ENCODE peak calls at places on chromosomes 1 and 21, in eight cellular contexts. R, W, C, Q, S, A, P and I are unnamed samples.

GRCh38 chr1:51962486-51963356 is 27.8 kb downstream of the RAB3B start:
- DNase-seq in A (no peak), S (no peak), W (no peak), Q (no peak), C (no peak), R (no peak), P (no peak), I (no peak)

GRCh38 chr1:160720366-160720765 is 8.7 kb upstream of the CD48 start:
- DNase-seq in S (no peak), Q (no peak), C (no peak), A (no peak), P (no peak), R (no peak), W (no peak), I (no peak)

GRCh38 chr1:27993241-27993640 is 33.5 kb downstream of the XKR8 start:
- DNase-seq in C (no peak), R (no peak), P (no peak), S (no peak), Q (no peak), A (no peak), W (no peak), I (no peak)

GRCh38 chr1:55038552-55038838 is 853 bp upstream of the PCSK9 start:
- DNase-seq in Q (no peak), P (no peak), S (no peak), C (no peak), W (no peak), A (no peak), R (no peak), I (no peak)

GRCh38 chr1:181612100-181612499 is 128.8 kb downstream of the CACNA1E start:
- DNase-seq in W (no peak), A (no peak), Q (no peak), C (no peak), R (no peak), S (no peak), P (no peak), I (no peak)

GRCh38 chr1:25904942-25905679 is 1.1 kb downstream of the STMN1 start:
- DNase-seq in Q (no peak), C (peak; percentile 94), W (peak; percentile 95), A (peak; percentile 97), R (peak; percentile 84), P (peak; percentile 98), S (no peak), I (peak; percentile 97)

GRCh38 chr1:32695098-32695904 is 7.3 kb downstream of the SYNC start:
- DNase-seq in P (peak; percentile 43), C (no peak), A (peak; percentile 89), W (peak; percentile 72), Q (peak; percentile 51), S (no peak), R (peak; percentile 39), I (no peak)

GRCh38 chr1:212566522-212567479 is 41.8 kb upstream of the ATF3 start:
- DNase-seq in R (no peak), S (no peak), A (no peak), Q (no peak), W (peak; percentile 78), C (peak; percentile 46), P (no peak), I (peak; percentile 89)

GRCh38 chr1:180482425-180483275 is 19.7 kb downstream of the ACBD6 start:
- DNase-seq in Q (no peak), P (no peak), S (no peak), A (no peak), W (peak; percentile 73), C (no peak), R (peak; percentile 56), I (peak; percentile 48)

GRCh38 chr1:54800899-54801759 is at the start of gene TTC22:
- DNase-seq in W (no peak), A (peak; percentile 88), Q (no peak), S (no peak), R (no peak), C (peak; percentile 75), P (peak; percentile 44), I (peak; percentile 89)

GRCh38 chr1:1068374-1069060 is 5.6 kb downstream of the RNF223 start:
- DNase-seq in S (no peak), P (no peak), A (peak; percentile 89), Q (peak; percentile 52), C (peak; percentile 81), W (no peak), R (no peak), I (peak; percentile 86)

GRCh38 chr1:209850342-209850979 is 22.7 kb downstream of the UTP25 start:
- DNase-seq in W (peak; percentile 85), A (no peak), R (peak; percentile 95), P (no peak), C (peak; percentile 67), Q (peak; percentile 54), S (peak; percentile 77), I (peak; percentile 68)

GRCh38 chr21:30234643-30235042 is 18.7 kb upstream of the CLDN8 start:
- DNase-seq in A (no peak), P (no peak), C (no peak), S (no peak), R (peak; percentile 26), W (no peak), Q (no peak), I (no peak)

GRCh38 chr1:32549601-32550000 is 10.4 kb downstream of the ZBTB8A start:
- DNase-seq in W (no peak), S (no peak), A (no peak), P (no peak), R (no peak), Q (no peak), C (no peak), I (no peak)

GRCh38 chr1:180501865-180502360 is 464 bp downstream of the ACBD6 start:
- DNase-seq in R (no peak), C (no peak), W (no peak), A (no peak), Q (peak; percentile 52), S (no peak), P (no peak), I (peak; percentile 79)

GRCh38 chr1:62832276-62832675 is 48.3 kb downstream of the ATG4C start:
- DNase-seq in A (no peak), C (no peak), W (no peak), R (no peak), Q (no peak), S (no peak), P (no peak), I (no peak)

GRCh38 chr1:31482478-31483011 is 69.5 kb downstream of the SERINC2 start:
- DNase-seq in S (no peak), P (no peak), Q (no peak), C (no peak), W (no peak), A (no peak), R (no peak), I (no peak)

GRCh38 chr1:5493708-5494390 is 498.4 kb downstream of the NPHP4 start:
- DNase-seq in Q (no peak), W (no peak), R (no peak), C (no peak), A (no peak), P (no peak), S (no peak), I (no peak)

GRCh38 chr21:43269461-43269860 is 100.7 kb downstream of the CRYAA start:
- DNase-seq in A (peak; percentile 62), R (no peak), S (no peak), Q (no peak), P (no peak), C (no peak), W (no peak), I (peak; percentile 61)

GRCh38 chr1:245810789-245811337 is 656.1 kb downstream of the KIF26B start:
- DNase-seq in Q (no peak), W (no peak), S (no peak), P (no peak), R (no peak), C (no peak), A (no peak), I (peak; percentile 27)

GRCh38 chr1:42846257-42847110 is at the start of gene ZNF691:
- DNase-seq in S (peak; percentile 84), Q (peak; percentile 95), P (peak; percentile 91), A (peak; percentile 97), W (peak; percentile 98), R (peak; percentile 99), C (peak; percentile 90), I (peak; percentile 93)
- TF ChIP-seq CTCF in S (peak; percentile 74), Q (peak; percentile 47), P (peak; percentile 53), A (peak; percentile 41), W (peak; percentile 64), R (peak; percentile 69), C (peak; percentile 16), I (peak; percentile 17)

GRCh38 chr1:79353224-79353623 is 346.7 kb upstream of the ADGRL4 start:
- DNase-seq in Q (peak; percentile 55), A (no peak), C (no peak), R (peak; percentile 79), W (peak; percentile 65), S (peak; percentile 9), P (no peak), I (peak; percentile 8)
- TF ChIP-seq CTCF in Q (peak; percentile 68), A (peak; percentile 27), C (no peak), R (peak; percentile 65), W (peak; percentile 55), S (peak; percentile 29), P (no peak), I (no peak)

DNA sequence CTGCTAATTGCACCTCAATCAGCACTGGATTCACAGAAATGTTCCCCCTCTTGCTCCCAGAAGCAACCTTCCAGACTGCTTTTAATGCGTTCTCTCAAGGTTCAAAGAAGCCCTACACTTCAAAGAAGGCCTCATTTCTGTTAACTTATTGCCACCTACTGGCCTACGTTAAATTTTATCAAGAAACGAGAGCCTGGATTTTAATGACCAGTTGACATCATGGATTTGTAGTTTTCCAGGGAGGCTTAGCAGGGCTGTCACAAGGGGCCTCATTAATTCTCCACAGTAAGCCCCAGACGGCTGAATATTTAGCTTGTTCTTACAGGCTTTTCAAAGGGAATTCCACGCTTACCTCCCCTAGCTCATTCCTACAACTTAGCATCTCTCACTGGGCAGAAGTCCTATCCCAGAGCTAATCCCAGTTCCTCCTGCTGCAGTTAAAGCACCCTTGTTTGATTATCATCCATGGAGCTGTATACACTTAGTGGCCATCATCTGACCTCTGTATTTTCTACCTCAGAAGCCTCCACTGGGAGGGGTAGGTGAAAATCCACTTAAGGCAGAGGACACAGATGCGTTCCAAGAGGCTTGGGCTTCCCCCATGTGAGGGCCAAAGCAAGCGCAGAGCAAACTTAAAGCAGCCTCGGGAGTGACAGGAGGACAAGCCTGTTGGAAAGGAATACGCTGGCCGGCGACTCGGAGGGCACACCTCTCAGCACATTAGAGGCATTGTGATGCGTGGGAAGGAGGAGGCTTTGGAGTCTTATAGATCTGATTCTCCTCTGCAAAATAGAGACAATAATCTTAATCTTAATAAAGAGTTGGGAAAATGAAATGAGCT is 32.2 kb upstream of the CYP4X1 start:
- DNase-seq in P (no peak), A (no peak), S (no peak), W (peak; percentile 5), C (no peak), R (no peak), Q (peak; percentile 15), I (no peak)
- TF ChIP-seq CTCF in P (no peak), A (peak; percentile 51), S (no peak), W (no peak), C (no peak), R (no peak), Q (peak; percentile 53), I (no peak)

DNA sequence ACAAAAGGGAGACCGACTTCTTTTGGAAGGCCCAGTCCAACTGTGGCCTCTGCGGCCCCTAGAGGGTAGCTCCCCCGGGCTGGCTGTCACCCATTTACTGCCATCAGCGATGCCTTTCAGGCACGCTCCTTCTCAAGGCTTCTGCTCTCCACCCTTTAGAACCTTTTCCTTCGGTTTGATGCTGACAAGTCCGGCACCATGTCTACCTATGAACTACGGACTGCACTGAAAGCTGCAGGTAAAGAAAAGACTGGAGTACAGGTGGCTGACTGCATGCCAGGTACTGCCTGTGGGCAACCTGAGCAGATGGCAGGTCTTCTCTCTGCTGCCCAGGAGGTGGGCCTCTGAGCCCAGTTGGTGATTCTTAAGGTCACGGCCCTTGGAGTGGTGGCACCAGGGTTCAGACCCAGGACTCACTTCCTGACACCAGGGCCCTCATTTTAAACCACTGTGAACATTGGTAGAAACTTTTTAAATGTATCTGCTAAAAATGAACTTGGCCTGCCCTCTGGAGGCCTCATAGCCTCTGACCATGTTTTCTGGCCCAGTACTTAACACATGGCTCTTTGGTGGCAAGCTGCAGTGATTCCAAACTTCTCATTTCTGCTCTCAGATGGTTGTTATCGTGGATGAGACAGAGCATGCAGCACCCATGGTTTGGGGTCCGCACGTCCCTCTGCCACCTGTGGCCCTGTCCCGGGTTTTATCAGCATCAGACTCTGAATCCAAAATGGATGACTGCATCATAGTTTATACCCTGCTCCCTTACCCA is 45.7 kb downstream of the CAPN9 start:
- DNase-seq in W (peak; percentile 5), A (no peak), S (no peak), P (no peak), C (no peak), Q (no peak), R (no peak), I (no peak)
- TF ChIP-seq CTCF in W (peak; percentile 22), A (no peak), S (no peak), P (no peak), C (no peak), Q (peak; percentile 29), R (peak; percentile 24), I (no peak)